ENCODE peak calls at places on chromosomes 3 and 15, in six cellular contexts. C is T-cell; S is hypothalamus; G is stimulated activated CD4-positive, alpha-beta T cell treated with anti-CD3 and anti-CD28 coated beads, TNF-alpha, amount 100 ng/mL, for 48 hours; H is activated T-helper 1 cell treated with Interleukin-2 at 50 U/mL for 16 hours; I is D341Med. O is an unnamed sample.

GRCh38 chr15:66943456-66944095 is 121.8 kb upstream of the SMAD3 start:
- DNase-seq in I (no peak), H (no peak), G (no peak), S (no peak), C (no peak), O (no peak)

GRCh38 chr3:123780656-123781055 is 103.5 kb downstream of the MYLK start:
- DNase-seq in H (no peak), G (no peak), C (no peak), S (no peak), I (no peak), O (no peak)

GRCh38 chr15:74261685-74262084 is 25.6 kb downstream of the CCDC33 start:
- DNase-seq in C (no peak), G (no peak), S (no peak), H (no peak), I (no peak), O (no peak)

GRCh38 chr3:134988666-134989065 is 193.6 kb downstream of the EPHB1 start:
- DNase-seq in S (no peak), H (no peak), G (no peak), C (no peak), I (no peak), O (no peak)

GRCh38 chr3:157868168-157868567 is 238.1 kb downstream of the SHOX2 start:
- DNase-seq in H (no peak), I (no peak), C (no peak), S (no peak), G (no peak), O (no peak)

GRCh38 chr15:47817825-47818681 is 100.7 kb downstream of the SEMA6D start:
- DNase-seq in I (no peak), C (no peak), H (no peak), S (no peak), G (no peak), O (no peak)

GRCh38 chr3:95254771-95255170 is 1191.9 kb downstream of the NSUN3 start:
- DNase-seq in S (no peak), I (no peak), G (no peak), C (no peak), H (no peak), O (no peak)

GRCh38 chr15:42094512-42094963 is at the start of gene PLA2G4D:
- DNase-seq in G (no peak), H (no peak), I (no peak), C (no peak), S (no peak), O (no peak)

GRCh38 chr15:70101459-70102113 is 3.9 kb upstream of the TLE3 start:
- DNase-seq in G (no peak), H (no peak), C (no peak), I (peak), S (no peak), O (no peak)

GRCh38 chr15:50773389-50773788 is 7.9 kb upstream of the SPPL2A start:
- DNase-seq in C (no peak), S (no peak), G (no peak), H (no peak), I (no peak), O (no peak)

GRCh38 chr3:23805881-23806321 is at the start of gene UBE2E1:
- DNase-seq in H (peak), S (peak), G (no peak), I (peak), C (peak), O (peak)

GRCh38 chr15:81483496-81483895 is 109.5 kb upstream of the TMC3 start:
- DNase-seq in I (no peak), H (no peak), G (no peak), S (no peak), C (no peak), O (no peak)

GRCh38 chr3:187841552-187841951 is 96.3 kb upstream of the BCL6 start:
- DNase-seq in I (no peak), C (no peak), H (no peak), G (no peak), S (no peak), O (no peak)

GRCh38 chr3:45659661-45660566 is 29.3 kb upstream of the SACM1L start:
- DNase-seq in H (no peak), G (peak), I (peak), C (peak), S (peak), O (peak)

GRCh38 chr15:31158858-31159569 is 57.5 kb upstream of the TRPM1 start:
- DNase-seq in G (no peak), H (no peak), S (no peak), C (no peak), I (no peak), O (no peak)

GRCh38 chr3:131356006-131356405 is 25.6 kb upstream of the NUDT16 start:
- DNase-seq in S (no peak), C (no peak), I (no peak), G (no peak), H (no peak), O (no peak)

GRCh38 chr15:45197512-45197911 is 9.7 kb upstream of the SHF start:
- DNase-seq in H (no peak), C (no peak), I (no peak), G (no peak), S (no peak), O (no peak)

GRCh38 chr3:133464573-133464972 is 64.7 kb downstream of the BFSP2 start:
- DNase-seq in C (no peak), H (no peak), G (no peak), S (no peak), I (no peak), O (no peak)

GRCh38 chr15:99151156-99151555 is 46.3 kb downstream of the SYNM start:
- DNase-seq in C (no peak), G (no peak), S (no peak), H (no peak), I (no peak), O (no peak)

GRCh38 chr15:73602992-73603391 is 30.2 kb downstream of the NPTN start:
- DNase-seq in C (no peak), G (no peak), I (no peak), H (no peak), S (no peak), O (no peak)

GRCh38 chr3:113166719-113167492 is 44.5 kb upstream of the BOC start:
- DNase-seq in G (no peak), H (no peak), C (no peak), I (peak), S (peak), O (no peak)

GRCh38 chr3:122245513-122246174 is 62.2 kb downstream of the CASR start:
- DNase-seq in I (no peak), H (no peak), G (no peak), S (no peak), C (no peak), O (no peak)

GRCh38 chr15:78302579-78302978 is 3.2 kb upstream of the SKIC8 start:
- DNase-seq in H (no peak), G (no peak), S (no peak), I (no peak), C (no peak), O (no peak)

GRCh38 chr3:99842826-99843589 is 25.3 kb downstream of the CMSS1 start:
- DNase-seq in G (no peak), C (no peak), H (no peak), S (no peak), I (peak), O (no peak)

GRCh38 chr3:33636125-33636855 is 81.8 kb downstream of the CLASP2 start:
- DNase-seq in H (no peak), C (peak), G (no peak), I (peak), S (no peak), O (no peak)

GRCh38 chr15:60972301-60972700 is 256.8 kb downstream of the RORA start:
- DNase-seq in C (no peak), G (no peak), S (no peak), I (no peak), H (no peak), O (no peak)

GRCh38 chr3:62451211-62451892 is 78.0 kb upstream of the FEZF2 start:
- DNase-seq in S (no peak), C (no peak), G (no peak), I (no peak), H (no peak), O (no peak)

GRCh38 chr3:171622126-171622525 is 161.9 kb upstream of the TNIK start:
- DNase-seq in G (no peak), S (no peak), H (no peak), C (no peak), I (no peak), O (no peak)

GRCh38 chr3:47854267-47854666 is 51.3 kb downstream of the DHX30 start:
- DNase-seq in S (no peak), C (no peak), H (no peak), G (no peak), I (no peak), O (no peak)

GRCh38 chr15:40054746-40055575 is 16.0 kb upstream of the SRP14 start:
- DNase-seq in C (peak), I (no peak), G (no peak), S (no peak), H (no peak), O (no peak)

GRCh38 chr3:175192536-175192935 is 333.4 kb downstream of the NAALADL2 start:
- DNase-seq in S (no peak), I (no peak), G (no peak), C (no peak), H (no peak), O (no peak)

GRCh38 chr3:132360717-132361116 is 43.5 kb downstream of the ACP3 start:
- DNase-seq in I (no peak), H (no peak), C (no peak), G (no peak), S (no peak), O (no peak)

O was measured in effector CD4-positive, alpha-beta T cell.